ENCODE peak calls at places on chromosomes 13 and 19, in four cellular contexts. One of them, this sample, is unnamed.

GRCh38 chr13:98879965-98880364 is 97.9 kb downstream of the DOCK9 start:
- DNase-seq in cardiac fibroblast: no peak
- DNase-seq in AG09309: no peak
- DNase-seq in choroid plexus epithelial cell: no peak
- DNase-seq in this sample: no peak

GRCh38 chr19:54420383-54421168 is 5.3 kb downstream of the TTYH1 start:
- DNase-seq in AG09309: no peak
- DNase-seq in cardiac fibroblast: no peak
- DNase-seq in choroid plexus epithelial cell: no peak
- DNase-seq in this sample: no peak

GRCh38 chr13:78410164-78410563 is 193.2 kb downstream of the POU4F1 start:
- DNase-seq in AG09309: no peak
- DNase-seq in cardiac fibroblast: no peak
- DNase-seq in choroid plexus epithelial cell: no peak
- DNase-seq in this sample: no peak

GRCh38 chr13:33087091-33087490 is 70.9 kb downstream of the KL start:
- DNase-seq in cardiac fibroblast: peak
- DNase-seq in choroid plexus epithelial cell: peak
- DNase-seq in AG09309: no peak
- DNase-seq in this sample: no peak

GRCh38 chr13:75829874-75830273 is 193.7 kb downstream of the LMO7 start:
- DNase-seq in cardiac fibroblast: no peak
- DNase-seq in AG09309: no peak
- DNase-seq in choroid plexus epithelial cell: no peak
- DNase-seq in this sample: no peak

GRCh38 chr13:27117947-27118346 is 53.7 kb downstream of the USP12 start:
- DNase-seq in cardiac fibroblast: no peak
- DNase-seq in AG09309: no peak
- DNase-seq in choroid plexus epithelial cell: no peak
- DNase-seq in this sample: no peak

GRCh38 chr13:110965038-110965754 is 50.3 kb upstream of the ANKRD10 start:
- DNase-seq in cardiac fibroblast: peak
- DNase-seq in choroid plexus epithelial cell: peak
- DNase-seq in AG09309: peak
- DNase-seq in this sample: peak

GRCh38 chr19:42323473-42323851 is 2.0 kb upstream of the MEGF8 start:
- DNase-seq in cardiac fibroblast: no peak
- DNase-seq in choroid plexus epithelial cell: no peak
- DNase-seq in AG09309: no peak
- DNase-seq in this sample: no peak

GRCh38 chr13:81326913-81327312 is 986.0 kb upstream of the SPRY2 start:
- DNase-seq in cardiac fibroblast: no peak
- DNase-seq in AG09309: no peak
- DNase-seq in choroid plexus epithelial cell: no peak
- DNase-seq in this sample: no peak

GRCh38 chr19:48819366-48819816 is 8.6 kb upstream of the BCAT2 start:
- DNase-seq in cardiac fibroblast: peak
- DNase-seq in choroid plexus epithelial cell: peak
- DNase-seq in AG09309: peak
- DNase-seq in this sample: no peak

GRCh38 chr13:28641600-28641926 is 17.4 kb upstream of the POMP start:
- DNase-seq in cardiac fibroblast: peak
- DNase-seq in choroid plexus epithelial cell: peak
- DNase-seq in AG09309: no peak
- DNase-seq in this sample: no peak

GRCh38 chr19:11504502-11505031 is 1.1 kb downstream of the ZNF653 start:
- DNase-seq in choroid plexus epithelial cell: no peak
- DNase-seq in cardiac fibroblast: no peak
- DNase-seq in AG09309: no peak
- DNase-seq in this sample: no peak

GRCh38 chr13:25286308-25286968 is 850 bp downstream of the MTMR6 start:
- DNase-seq in cardiac fibroblast: peak
- DNase-seq in choroid plexus epithelial cell: peak
- DNase-seq in AG09309: no peak
- DNase-seq in this sample: no peak

GRCh38 chr19:17553256-17553655 is 2.2 kb upstream of the COLGALT1 start:
- DNase-seq in cardiac fibroblast: peak
- DNase-seq in AG09309: peak
- DNase-seq in choroid plexus epithelial cell: peak
- DNase-seq in this sample: peak

GRCh38 chr19:16541526-16542044 is 652 bp downstream of the CHERP start:
- DNase-seq in cardiac fibroblast: peak
- DNase-seq in AG09309: no peak
- DNase-seq in choroid plexus epithelial cell: peak
- DNase-seq in this sample: no peak

GRCh38 chr19:1251503-1252220 is 3.3 kb downstream of the MIDN start:
- DNase-seq in cardiac fibroblast: no peak
- DNase-seq in choroid plexus epithelial cell: peak
- DNase-seq in AG09309: no peak
- DNase-seq in this sample: no peak

GRCh38 chr13:97258801-97259200 is 36.7 kb downstream of the MBNL2 start:
- DNase-seq in AG09309: no peak
- DNase-seq in cardiac fibroblast: peak
- DNase-seq in choroid plexus epithelial cell: peak
- DNase-seq in this sample: no peak

GRCh38 chr19:30784850-30785459 is 412.8 kb downstream of the ZNF536 start:
- DNase-seq in AG09309: no peak
- DNase-seq in choroid plexus epithelial cell: peak
- DNase-seq in cardiac fibroblast: peak
- DNase-seq in this sample: no peak

GRCh38 chr19:11659612-11660011 is 62.3 kb downstream of the ZNF627 start:
- DNase-seq in cardiac fibroblast: peak
- DNase-seq in choroid plexus epithelial cell: peak
- DNase-seq in AG09309: no peak
- DNase-seq in this sample: no peak

GRCh38 chr13:48235100-48235813 is 2.3 kb downstream of the ITM2B start:
- DNase-seq in choroid plexus epithelial cell: peak
- DNase-seq in AG09309: no peak
- DNase-seq in cardiac fibroblast: peak
- DNase-seq in this sample: no peak

GRCh38 chr19:18057557-18057956 is 29.2 kb downstream of the IL12RB1 start:
- DNase-seq in AG09309: no peak
- DNase-seq in cardiac fibroblast: peak
- DNase-seq in choroid plexus epithelial cell: peak
- DNase-seq in this sample: no peak

GRCh38 chr19:16160943-16161560 is 12.3 kb downstream of the CIB3 start:
- DNase-seq in choroid plexus epithelial cell: peak
- DNase-seq in cardiac fibroblast: peak
- DNase-seq in AG09309: peak
- DNase-seq in this sample: peak

GRCh38 chr13:21089827-21090226 is 28.4 kb upstream of the LATS2 start:
- DNase-seq in AG09309: no peak
- DNase-seq in cardiac fibroblast: no peak
- DNase-seq in choroid plexus epithelial cell: no peak
- DNase-seq in this sample: no peak

GRCh38 chr13:80337011-80337688 is 3.8 kb downstream of the SPRY2 start:
- DNase-seq in cardiac fibroblast: peak
- DNase-seq in AG09309: no peak
- DNase-seq in choroid plexus epithelial cell: no peak
- DNase-seq in this sample: no peak

GRCh38 chr13:49996166-49996915 is 501 bp upstream of the TRIM13 start:
- DNase-seq in cardiac fibroblast: peak
- DNase-seq in AG09309: peak
- DNase-seq in choroid plexus epithelial cell: peak
- DNase-seq in this sample: no peak

GRCh38 chr13:114219406-114219805 is 15.3 kb upstream of the CDC16 start:
- DNase-seq in AG09309: no peak
- DNase-seq in cardiac fibroblast: no peak
- DNase-seq in choroid plexus epithelial cell: no peak
- DNase-seq in this sample: no peak

This sample was measured in HS-5.